ENCODE peak calls at places on chromosome 19, in five cellular contexts. One of them, this sample, is unnamed.

GRCh38 chr19:48614436-48615144 is at the start of gene FAM83E:
- DNase-seq in SK-N-SH: no peak
- DNase-seq in K562: peak; percentile 79
- DNase-seq in HepG2: no peak
- DNase-seq in GM12878: no peak
- DNase-seq in this sample: peak; percentile 39

GRCh38 chr19:35254341-35255297 is 5.8 kb downstream of the LSR start:
- DNase-seq in SK-N-SH: no peak
- DNase-seq in K562: no peak
- DNase-seq in HepG2: no peak
- DNase-seq in GM12878: no peak
- DNase-seq in this sample: no peak

GRCh38 chr19:6259312-6259861 is 20.4 kb downstream of the MLLT1 start:
- DNase-seq in SK-N-SH: no peak
- DNase-seq in K562: no peak
- DNase-seq in HepG2: no peak
- DNase-seq in GM12878: no peak
- DNase-seq in this sample: no peak

GRCh38 chr19:2529473-2529918 is 53.6 kb downstream of the GADD45B start:
- DNase-seq in SK-N-SH: no peak
- DNase-seq in K562: no peak
- DNase-seq in HepG2: peak; percentile 90
- DNase-seq in GM12878: no peak
- DNase-seq in this sample: no peak

GRCh38 chr19:40411125-40411842 is 1.9 kb downstream of the PRX start:
- DNase-seq in SK-N-SH: peak; percentile 12
- DNase-seq in K562: peak; percentile 11
- DNase-seq in HepG2: no peak
- DNase-seq in GM12878: no peak
- DNase-seq in this sample: no peak

GRCh38 chr19:40309666-40310065 is 24.5 kb upstream of the AKT2 start:
- DNase-seq in SK-N-SH: no peak
- DNase-seq in K562: no peak
- DNase-seq in HepG2: no peak
- DNase-seq in GM12878: no peak
- DNase-seq in this sample: no peak

GRCh38 chr19:16828990-16829821 is at the start of gene SIN3B:
- DNase-seq in SK-N-SH: peak; percentile 97
- DNase-seq in K562: peak; percentile 96
- DNase-seq in HepG2: peak; percentile 77
- DNase-seq in GM12878: peak; percentile 81
- DNase-seq in this sample: peak; percentile 96

GRCh38 chr19:29622191-29623070 is 16.3 kb downstream of the POP4 start:
- DNase-seq in SK-N-SH: peak; percentile 59
- DNase-seq in K562: no peak
- DNase-seq in HepG2: no peak
- DNase-seq in GM12878: no peak
- DNase-seq in this sample: no peak

GRCh38 chr19:15456871-15457700 is 7.3 kb downstream of the RASAL3 start:
- DNase-seq in SK-N-SH: no peak
- DNase-seq in K562: no peak
- DNase-seq in HepG2: no peak
- DNase-seq in GM12878: no peak
- DNase-seq in this sample: no peak

GRCh38 chr19:3057275-3057714 is 5.0 kb downstream of the TLE5 start:
- DNase-seq in SK-N-SH: no peak
- DNase-seq in K562: no peak
- DNase-seq in HepG2: no peak
- DNase-seq in GM12878: no peak
- DNase-seq in this sample: no peak

GRCh38 chr19:29945433-29945832 is 3.4 kb downstream of the URI1 start:
- DNase-seq in SK-N-SH: no peak
- DNase-seq in K562: no peak
- DNase-seq in HepG2: no peak
- DNase-seq in GM12878: no peak
- DNase-seq in this sample: no peak

GRCh38 chr19:7268737-7269098 is 25.5 kb downstream of the INSR start:
- DNase-seq in SK-N-SH: no peak
- DNase-seq in K562: no peak
- DNase-seq in HepG2: no peak
- DNase-seq in GM12878: no peak
- DNase-seq in this sample: no peak

GRCh38 chr19:39546599-39546998 is 6.6 kb upstream of the EID2 start:
- DNase-seq in SK-N-SH: no peak
- DNase-seq in K562: no peak
- DNase-seq in HepG2: no peak
- DNase-seq in GM12878: no peak
- DNase-seq in this sample: no peak

GRCh38 chr19:29326849-29327840 is 114.2 kb upstream of the UQCRFS1 start:
- DNase-seq in SK-N-SH: no peak
- DNase-seq in K562: no peak
- DNase-seq in HepG2: no peak
- DNase-seq in GM12878: no peak
- DNase-seq in this sample: no peak

GRCh38 chr19:6852001-6852400 is 35.4 kb upstream of the ADGRE1 start:
- DNase-seq in SK-N-SH: no peak
- DNase-seq in K562: no peak
- DNase-seq in HepG2: no peak
- DNase-seq in GM12878: no peak
- DNase-seq in this sample: no peak

GRCh38 chr19:35249146-35249847 is 495 bp downstream of the LSR start:
- DNase-seq in SK-N-SH: no peak
- DNase-seq in K562: peak; percentile 54
- DNase-seq in HepG2: no peak
- DNase-seq in GM12878: no peak
- DNase-seq in this sample: no peak

GRCh38 chr19:33988601-33989000 is 183.7 kb upstream of the LSM14A start:
- DNase-seq in SK-N-SH: no peak
- DNase-seq in K562: no peak
- DNase-seq in HepG2: no peak
- DNase-seq in GM12878: no peak
- DNase-seq in this sample: no peak

GRCh38 chr19:3361384-3362216 is 4.8 kb upstream of the NFIC start:
- DNase-seq in SK-N-SH: no peak
- DNase-seq in K562: peak; percentile 59
- DNase-seq in HepG2: no peak
- DNase-seq in GM12878: no peak
- DNase-seq in this sample: no peak

GRCh38 chr19:755063-755462 is 4.2 kb downstream of the MISP start:
- DNase-seq in SK-N-SH: no peak
- DNase-seq in K562: no peak
- DNase-seq in HepG2: no peak
- DNase-seq in GM12878: no peak
- DNase-seq in this sample: no peak

GRCh38 chr19:55611983-55612645 is 6.7 kb downstream of the ZNF865 start:
- DNase-seq in SK-N-SH: no peak
- DNase-seq in K562: no peak
- DNase-seq in HepG2: no peak
- DNase-seq in GM12878: no peak
- DNase-seq in this sample: no peak

GRCh38 chr19:8361921-8362793 is 1.8 kb upstream of the ANGPTL4 start:
- DNase-seq in SK-N-SH: peak; percentile 84
- DNase-seq in K562: no peak
- DNase-seq in HepG2: peak; percentile 83
- DNase-seq in GM12878: no peak
- DNase-seq in this sample: no peak

GRCh38 chr19:38030681-38031422 is 123.8 kb downstream of the SIPA1L3 start:
- DNase-seq in SK-N-SH: no peak
- DNase-seq in K562: no peak
- DNase-seq in HepG2: no peak
- DNase-seq in GM12878: no peak
- DNase-seq in this sample: no peak

GRCh38 chr19:16260794-16261161 is 63.1 kb downstream of the AP1M1 start:
- DNase-seq in SK-N-SH: no peak
- DNase-seq in K562: no peak
- DNase-seq in HepG2: no peak
- DNase-seq in GM12878: no peak
- DNase-seq in this sample: no peak

GRCh38 chr19:2721570-2722540 is 683 bp upstream of the DIRAS1 start:
- DNase-seq in SK-N-SH: peak; percentile 67
- DNase-seq in K562: no peak
- DNase-seq in HepG2: no peak
- DNase-seq in GM12878: no peak
- DNase-seq in this sample: no peak

GRCh38 chr19:48415395-48415794 is 21.9 kb downstream of the GRIN2D start:
- DNase-seq in SK-N-SH: peak; percentile 82
- DNase-seq in K562: peak; percentile 92
- DNase-seq in HepG2: peak; percentile 52
- DNase-seq in GM12878: no peak
- DNase-seq in this sample: peak; percentile 88

GRCh38 chr19:33346665-33347064 is 26.8 kb upstream of the CEBPG start:
- DNase-seq in SK-N-SH: no peak
- DNase-seq in K562: no peak
- DNase-seq in HepG2: no peak
- DNase-seq in GM12878: no peak
- DNase-seq in this sample: no peak

GRCh38 chr19:9054768-9055167 is 32.1 kb upstream of the OR1M1 start:
- DNase-seq in SK-N-SH: no peak
- DNase-seq in K562: no peak
- DNase-seq in HepG2: no peak
- DNase-seq in GM12878: no peak
- DNase-seq in this sample: no peak

GRCh38 chr19:47176627-47177090 is 46.0 kb downstream of the SAE1 start:
- DNase-seq in SK-N-SH: no peak
- DNase-seq in K562: no peak
- DNase-seq in HepG2: no peak
- DNase-seq in GM12878: no peak
- DNase-seq in this sample: no peak
- TF ChIP-seq FOXM1 in SK-N-SH: no peak
- TF ChIP-seq FOXM1 in K562: no peak
- TF ChIP-seq FOXM1 in HepG2: no peak
- TF ChIP-seq FOXM1 in GM12878: no peak
- TF ChIP-seq FOXM1 in this sample: no peak

DNA sequence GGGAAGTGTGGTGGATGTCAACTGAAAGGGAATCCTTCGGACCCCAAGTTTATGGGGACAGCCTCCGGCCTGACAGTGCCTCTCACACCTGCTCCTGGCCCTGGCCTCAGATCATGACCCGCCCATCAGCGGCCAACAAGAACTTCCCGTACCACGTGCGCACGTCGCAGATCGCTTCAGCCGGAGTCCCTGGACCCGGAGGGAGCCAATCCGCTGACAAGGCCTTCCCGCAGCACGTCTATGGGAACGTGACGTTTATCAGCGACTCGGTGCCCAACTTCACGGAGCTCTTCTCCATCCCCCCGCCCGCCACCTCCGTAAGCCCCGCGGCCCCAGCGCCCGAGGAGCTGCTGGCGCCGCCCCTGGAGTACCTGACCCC is 2.0 kb upstream of the MEGF8 start:
- DNase-seq in SK-N-SH: no peak
- DNase-seq in K562: no peak
- DNase-seq in HepG2: no peak
- DNase-seq in GM12878: no peak
- DNase-seq in this sample: no peak
- TF ChIP-seq FOXM1 in SK-N-SH: no peak
- TF ChIP-seq FOXM1 in K562: no peak
- TF ChIP-seq FOXM1 in HepG2: no peak
- TF ChIP-seq FOXM1 in GM12878: no peak
- TF ChIP-seq FOXM1 in this sample: no peak

GRCh38 chr19:50931023-50931422 is 19.8 kb upstream of the KLK4 start:
- DNase-seq in SK-N-SH: no peak
- DNase-seq in K562: no peak
- DNase-seq in HepG2: no peak
- DNase-seq in GM12878: no peak
- DNase-seq in this sample: no peak

GRCh38 chr19:50932690-50933083 is 20.2 kb downstream of the KLK5 start:
- DNase-seq in SK-N-SH: no peak
- DNase-seq in K562: no peak
- DNase-seq in HepG2: no peak
- DNase-seq in GM12878: no peak
- DNase-seq in this sample: no peak

GRCh38 chr19:50933640-50934039 is 19.2 kb downstream of the KLK5 start:
- DNase-seq in SK-N-SH: no peak
- DNase-seq in K562: no peak
- DNase-seq in HepG2: no peak
- DNase-seq in GM12878: no peak
- DNase-seq in this sample: no peak

GRCh38 chr19:50928841-50929240 is 17.6 kb upstream of the KLK4 start:
- DNase-seq in SK-N-SH: no peak
- DNase-seq in K562: no peak
- DNase-seq in HepG2: no peak
- DNase-seq in GM12878: no peak
- DNase-seq in this sample: no peak

DNA sequence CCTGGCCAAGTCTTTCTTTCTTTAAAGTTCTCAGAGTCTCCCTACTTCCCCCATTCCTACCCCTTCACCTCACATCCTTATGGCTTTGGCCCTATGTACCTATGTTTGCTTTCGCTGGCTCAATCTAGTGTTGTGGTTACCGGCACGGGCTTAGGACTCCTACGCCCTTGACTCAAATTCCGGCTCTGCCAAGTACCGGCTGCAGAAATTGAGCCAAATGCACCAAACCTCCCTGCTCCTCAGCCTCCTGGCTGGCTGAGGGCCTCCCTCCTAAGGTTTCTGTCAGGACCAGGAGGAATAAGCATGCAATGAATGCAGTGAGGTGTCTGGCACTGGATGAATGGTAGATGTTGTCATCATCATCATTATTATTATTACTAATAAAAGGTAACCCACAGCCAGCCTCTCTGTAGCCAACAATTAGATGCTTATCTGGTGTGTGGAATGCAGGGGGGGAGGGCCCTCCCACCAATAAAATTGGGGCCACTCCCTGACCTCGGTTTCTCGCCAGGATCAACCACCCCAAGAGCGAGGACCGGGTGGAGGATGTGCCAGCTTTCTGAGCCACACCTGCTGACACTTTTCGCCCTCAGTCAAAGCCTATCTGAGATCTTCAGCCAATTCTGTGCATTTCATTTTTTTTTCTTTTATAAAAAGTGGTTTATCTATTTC is 20.7 kb downstream of the KLK5 start:
- DNase-seq in SK-N-SH: no peak
- DNase-seq in K562: no peak
- DNase-seq in HepG2: no peak
- DNase-seq in GM12878: no peak
- DNase-seq in this sample: no peak
- TF ChIP-seq FOXM1 in SK-N-SH: no peak
- TF ChIP-seq FOXM1 in K562: no peak
- TF ChIP-seq FOXM1 in HepG2: no peak
- TF ChIP-seq FOXM1 in GM12878: no peak
- TF ChIP-seq FOXM1 in this sample: no peak

GRCh38 chr19:18611327-18612050 is 1.2 kb upstream of the TMEM59L start:
- DNase-seq in SK-N-SH: peak; percentile 86
- DNase-seq in K562: peak; percentile 44
- DNase-seq in HepG2: peak; percentile 76
- DNase-seq in GM12878: no peak
- DNase-seq in this sample: no peak

GRCh38 chr19:18610245-18610555 is 2.5 kb upstream of the TMEM59L start:
- DNase-seq in SK-N-SH: peak; percentile 37
- DNase-seq in K562: no peak
- DNase-seq in HepG2: no peak
- DNase-seq in GM12878: no peak
- DNase-seq in this sample: no peak

GRCh38 chr19:18609717-18610051 is 3.0 kb upstream of the TMEM59L start:
- DNase-seq in SK-N-SH: peak; percentile 10
- DNase-seq in K562: no peak
- DNase-seq in HepG2: no peak
- DNase-seq in GM12878: no peak
- DNase-seq in this sample: no peak

GRCh38 chr19:18612051-18612771 is 459 bp upstream of the TMEM59L start:
- DNase-seq in SK-N-SH: no peak
- DNase-seq in K562: no peak
- DNase-seq in HepG2: no peak
- DNase-seq in GM12878: no peak
- DNase-seq in this sample: no peak

GRCh38 chr19:18610556-18611326 is 1.9 kb upstream of the TMEM59L start:
- DNase-seq in SK-N-SH: peak; percentile 43
- DNase-seq in K562: no peak
- DNase-seq in HepG2: peak; percentile 85
- DNase-seq in GM12878: no peak
- DNase-seq in this sample: no peak
- TF ChIP-seq FOXM1 in SK-N-SH: no peak
- TF ChIP-seq FOXM1 in K562: no peak
- TF ChIP-seq FOXM1 in HepG2: no peak
- TF ChIP-seq FOXM1 in GM12878: no peak
- TF ChIP-seq FOXM1 in this sample: no peak